ENCODE peak calls at places on chromosomes 16 and 17, in seven cellular contexts. T, G, E, Y, B, Q and K are unnamed samples.

GRCh38 chr17:41645371-41646063 is 21.1 kb upstream of the KRT17 start:
- DNase-seq in T (no peak), G (peak; percentile 74), E (no peak), Y (no peak), B (peak; percentile 81), Q (peak; percentile 64), K (no peak)

GRCh38 chr17:28811594-28812135 is 30.9 kb downstream of the FAM222B start:
- DNase-seq in T (no peak), G (peak; percentile 47), E (peak; percentile 7), Y (no peak), B (peak; percentile 63), Q (peak; percentile 28), K (no peak)

GRCh38 chr16:86137359-86137758 is 238.4 kb downstream of the IRF8 start:
- DNase-seq in T (no peak), G (no peak), E (no peak), Y (no peak), B (no peak), Q (no peak), K (no peak)

GRCh38 chr16:57475711-57476339 is 10.5 kb downstream of the DOK4 start:
- DNase-seq in T (peak; percentile 67), G (peak; percentile 47), E (peak; percentile 15), Y (no peak), B (peak; percentile 98), Q (peak; percentile 18), K (peak; percentile 73)

GRCh38 chr17:52025231-52025630 is 133.3 kb downstream of the CA10 start:
- DNase-seq in T (no peak), G (peak; percentile 0), E (no peak), Y (no peak), B (no peak), Q (no peak), K (no peak)

GRCh38 chr17:16888413-16889087 is 83.4 kb downstream of the TNFRSF13B start:
- DNase-seq in T (no peak), G (peak; percentile 61), E (peak; percentile 53), Y (no peak), B (no peak), Q (no peak), K (peak; percentile 9)

GRCh38 chr17:1123397-1124237 is 56.2 kb downstream of the ABR start:
- DNase-seq in T (no peak), G (no peak), E (no peak), Y (no peak), B (no peak), Q (no peak), K (no peak)

GRCh38 chr17:14940112-14940945 is 324.8 kb downstream of the PMP22 start:
- DNase-seq in T (no peak), G (peak; percentile 74), E (no peak), Y (no peak), B (no peak), Q (peak; percentile 84), K (peak; percentile 63)

GRCh38 chr17:73043686-73044581 is 48.6 kb downstream of the SLC39A11 start:
- DNase-seq in T (no peak), G (peak; percentile 72), E (peak; percentile 88), Y (no peak), B (no peak), Q (peak; percentile 96), K (no peak)

GRCh38 chr17:14325618-14326167 is 24.8 kb downstream of the HS3ST3B1 start:
- DNase-seq in T (no peak), G (no peak), E (no peak), Y (no peak), B (no peak), Q (no peak), K (no peak)

GRCh38 chr16:88928405-88929375 is 48.3 kb downstream of the CBFA2T3 start:
- DNase-seq in T (no peak), G (no peak), E (no peak), Y (no peak), B (no peak), Q (no peak), K (no peak)

GRCh38 chr16:23408242-23409201 is 44.5 kb downstream of the COG7 start:
- DNase-seq in T (no peak), G (peak; percentile 78), E (peak; percentile 33), Y (no peak), B (peak; percentile 61), Q (peak; percentile 72), K (no peak)

GRCh38 chr17:17575360-17576251 is 15.9 kb downstream of the PEMT start:
- DNase-seq in T (no peak), G (peak; percentile 12), E (peak; percentile 80), Y (no peak), B (no peak), Q (peak; percentile 81), K (no peak)

GRCh38 chr17:71237903-71238538 is 882.8 kb upstream of the SOX9 start:
- DNase-seq in T (no peak), G (peak; percentile 81), E (peak; percentile 87), Y (no peak), B (peak; percentile 11), Q (peak; percentile 53), K (no peak)

GRCh38 chr16:65770752-65771151 is 595.7 kb upstream of the CDH5 start:
- DNase-seq in T (no peak), G (no peak), E (no peak), Y (no peak), B (peak; percentile 20), Q (no peak), K (no peak)

GRCh38 chr16:85750021-85750826 is 672 bp downstream of the C16orf74 start:
- DNase-seq in T (no peak), G (peak; percentile 52), E (peak; percentile 54), Y (no peak), B (no peak), Q (no peak), K (no peak)

GRCh38 chr16:56609463-56609921 is 1.1 kb downstream of the MT2A start:
- DNase-seq in T (no peak), G (peak; percentile 89), E (peak; percentile 58), Y (no peak), B (no peak), Q (peak; percentile 92), K (peak; percentile 86)

GRCh38 chr16:31143036-31143888 is 6.6 kb downstream of the PRSS36 start:
- DNase-seq in T (no peak), G (no peak), E (no peak), Y (no peak), B (no peak), Q (no peak), K (no peak)
- H3K4me3 ChIP-seq in T (peak overlapping the region; percentile 54), G (peak overlapping the region; percentile 75), E (no peak overlapping the region), Y (peak overlapping the region; percentile 75), B (no peak overlapping the region), Q (no peak overlapping the region), K (peak overlapping the region; percentile 59)

GRCh38 chr17:78343099-78343432 is 16.8 kb downstream of the SOCS3 start:
- DNase-seq in T (peak; percentile 94), G (peak; percentile 99), E (peak; percentile 79), Y (peak; percentile 74), B (peak; percentile 85), Q (peak; percentile 90), K (peak; percentile 54)

GRCh38 chr17:78342438-78343098 is 17.3 kb downstream of the SOCS3 start:
- DNase-seq in T (peak; percentile 88), G (peak; percentile 97), E (peak; percentile 90), Y (peak; percentile 64), B (peak; percentile 72), Q (peak; percentile 93), K (peak; percentile 55)

GRCh38 chr17:78344666-78345065 is 15.2 kb downstream of the SOCS3 start:
- DNase-seq in T (no peak), G (no peak), E (no peak), Y (no peak), B (no peak), Q (no peak), K (no peak)

GRCh38 chr17:78345172-78345571 is 14.7 kb downstream of the SOCS3 start:
- DNase-seq in T (no peak), G (no peak), E (no peak), Y (no peak), B (no peak), Q (no peak), K (no peak)

GRCh38 chr17:78343433-78344201 is 16.3 kb downstream of the SOCS3 start:
- DNase-seq in T (no peak), G (no peak), E (no peak), Y (no peak), B (no peak), Q (no peak), K (no peak)
- H3K4me3 ChIP-seq in T (no peak overlapping the region), G (peak overlapping the region; percentile 64), E (peak overlapping the region; percentile 60), Y (peak overlapping the region; percentile 77), B (no peak overlapping the region), Q (no peak overlapping the region), K (no peak overlapping the region)

GRCh38 chr17:81513669-81514484 is 1.3 kb upstream of the ACTG1 start:
- DNase-seq in T (peak; percentile 86), G (peak; percentile 94), E (peak; percentile 67), Y (no peak), B (peak; percentile 85), Q (peak; percentile 69), K (peak; percentile 85)
- H3K4me3 ChIP-seq in T (peak overlapping the region; percentile 96), G (peak overlapping the region; percentile 87), E (peak overlapping the region; percentile 79), Y (peak overlapping the region; percentile 99), B (peak overlapping the region; percentile 20), Q (peak overlapping the region; percentile 42), K (peak overlapping the region; percentile 81)

GRCh38 chr17:76642994-76643393 is 563 bp downstream of the ST6GALNAC1 start:
- DNase-seq in T (peak; percentile 3), G (no peak), E (no peak), Y (no peak), B (no peak), Q (no peak), K (no peak)
- H3K4me3 ChIP-seq in T (no peak overlapping the region), G (no peak overlapping the region), E (no peak overlapping the region), Y (no peak overlapping the region), B (no peak overlapping the region), Q (no peak overlapping the region), K (no peak overlapping the region)

GRCh38 chr17:40566027-40566426 is 755 bp upstream of the CCR7 start:
- DNase-seq in T (no peak), G (no peak), E (no peak), Y (no peak), B (no peak), Q (no peak), K (no peak)

GRCh38 chr17:40563371-40564052 is 1.8 kb downstream of the CCR7 start:
- DNase-seq in T (peak; percentile 48), G (no peak), E (no peak), Y (no peak), B (no peak), Q (no peak), K (no peak)

GRCh38 chr17:40562841-40563370 is 2.4 kb downstream of the CCR7 start:
- DNase-seq in T (no peak), G (no peak), E (no peak), Y (no peak), B (no peak), Q (no peak), K (no peak)

GRCh38 chr17:40564883-40565744 is at the start of gene CCR7:
- DNase-seq in T (peak; percentile 57), G (no peak), E (no peak), Y (no peak), B (peak; percentile 47), Q (no peak), K (no peak)

DNA sequence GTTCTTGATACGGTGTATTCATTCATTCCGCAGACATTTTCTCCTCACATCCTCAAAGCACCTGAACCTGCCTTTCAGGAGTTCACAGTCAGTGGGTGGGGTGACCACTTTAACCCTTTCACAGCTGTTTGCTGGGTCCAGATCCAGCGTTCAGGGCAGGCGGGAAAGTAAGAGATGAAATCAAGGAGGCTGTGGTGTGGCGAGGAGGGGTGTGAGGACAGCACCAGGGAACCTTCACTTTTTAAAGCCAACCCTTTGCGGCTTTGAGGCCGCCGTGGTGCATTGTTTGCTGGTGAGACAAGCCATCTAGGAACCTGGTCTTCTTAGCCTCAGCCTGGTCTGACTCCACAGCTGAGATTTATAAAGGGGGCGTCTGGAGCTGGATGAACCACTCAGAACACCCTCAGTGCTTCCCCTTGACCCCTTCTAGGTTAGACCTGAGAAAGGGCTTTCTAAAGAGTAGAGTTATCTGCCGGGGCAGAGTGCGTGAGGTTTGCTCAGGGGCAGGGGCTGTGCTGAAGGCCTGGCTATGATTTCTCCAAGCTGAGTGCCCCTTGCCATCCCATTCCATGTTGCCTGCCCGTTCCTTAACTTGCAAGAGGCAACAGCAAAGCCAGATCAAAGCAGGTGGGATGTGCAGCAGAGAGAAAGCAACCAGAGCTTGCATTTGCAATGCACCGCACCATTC is 933 bp downstream of the CCR7 start:
- DNase-seq in T (peak; percentile 42), G (no peak), E (no peak), Y (no peak), B (no peak), Q (no peak), K (no peak)
- H3K4me3 ChIP-seq in T (no peak overlapping the region), G (no peak overlapping the region), E (no peak overlapping the region), Y (no peak overlapping the region), B (no peak overlapping the region), Q (no peak overlapping the region), K (no peak overlapping the region)